ENCODE peak calls at places on chromosomes 2 and 18, in six cellular contexts. R is SK-N-SH, J is HCT116, I is HepG2, E is K562, U is GM12878. N is an unnamed sample.
A peak's percentile ranks its signal among the peaks of the same experiment; 100 is the strongest.

GRCh38 chr18:7034924-7035323 is 82.7 kb downstream of the LAMA1 start:
- DNase-seq in R (no peak), J (no peak), I (no peak), E (no peak), U (no peak), N (no peak)

GRCh38 chr2:75099521-75099922 is 99.8 kb downstream of the TACR1 start:
- DNase-seq in E (no peak), R (no peak), I (no peak), U (no peak), J (no peak), N (no peak)

GRCh38 chr2:98479959-98480524 is 35.4 kb downstream of the INPP4A start:
- DNase-seq in R (peak; percentile 83), J (no peak), U (no peak), E (no peak), I (no peak), N (peak; percentile 31)

GRCh38 chr2:239130786-239131325 is 270.0 kb downstream of the HDAC4 start:
- DNase-seq in J (no peak), E (no peak), R (no peak), I (no peak), U (no peak), N (no peak)

GRCh38 chr2:65662654-65663432 is 230.4 kb upstream of the SPRED2 start:
- DNase-seq in I (no peak), R (no peak), U (no peak), J (no peak), E (no peak), N (no peak)

GRCh38 chr2:99356853-99357252 is 19.7 kb downstream of the EIF5B start:
- DNase-seq in I (no peak), J (no peak), E (no peak), R (no peak), U (no peak), N (no peak)

GRCh38 chr18:41906528-41907256 is 48.3 kb upstream of the PIK3C3 start:
- DNase-seq in R (peak; percentile 51), J (peak; percentile 15), U (peak; percentile 33), I (peak; percentile 13), E (peak; percentile 51), N (no peak)

GRCh38 chr18:34595673-34596072 is 114.4 kb upstream of the DTNA start:
- DNase-seq in U (no peak), E (no peak), J (peak; percentile 28), R (no peak), I (peak; percentile 20), N (no peak)

GRCh38 chr18:45997689-45998088 is 30.6 kb upstream of the EPG5 start:
- DNase-seq in R (no peak), U (no peak), J (no peak), E (no peak), I (no peak), N (no peak)

GRCh38 chr18:8339958-8340357 is 269.3 kb upstream of the RAB12 start:
- DNase-seq in E (no peak), U (no peak), I (no peak), R (no peak), J (no peak), N (no peak)

GRCh38 chr2:5868891-5869400 is 176.8 kb downstream of the SOX11 start:
- DNase-seq in J (no peak), R (no peak), I (no peak), U (no peak), E (no peak), N (no peak)

GRCh38 chr2:6186332-6187100 is 494.3 kb downstream of the SOX11 start:
- DNase-seq in J (no peak), R (no peak), U (no peak), E (no peak), I (peak; percentile 59), N (no peak)

GRCh38 chr18:43238429-43238828 is 38.9 kb downstream of the SYT4 start:
- DNase-seq in J (no peak), U (no peak), E (no peak), R (no peak), I (no peak), N (no peak)

GRCh38 chr18:13568443-13569392 is 157.6 kb downstream of the FAM210A start:
- DNase-seq in R (no peak), I (peak; percentile 17), J (no peak), E (no peak), U (peak; percentile 74), N (no peak)

GRCh38 chr2:201420442-201421113 is 30.7 kb downstream of the TRAK2 start:
- DNase-seq in E (no peak), I (no peak), R (no peak), U (no peak), J (no peak), N (no peak)

GRCh38 chr2:20469595-20469994 is 22.7 kb downstream of the RHOB start:
- DNase-seq in R (no peak), E (no peak), I (no peak), U (no peak), J (no peak), N (no peak)

GRCh38 chr2:173192071-173192470 is 116.4 kb downstream of the MAP3K20 start:
- DNase-seq in U (no peak), J (no peak), R (no peak), E (no peak), I (no peak), N (no peak)

GRCh38 chr2:156800065-156800556 is 363.9 kb downstream of the GPD2 start:
- DNase-seq in R (no peak), U (no peak), J (no peak), E (no peak), I (no peak), N (no peak)
- TF ChIP-seq JUND in R (no peak), U (no peak), J (no peak), E (no peak), I (no peak), N (no peak)

GRCh38 chr2:154447727-154448418 is 250.6 kb upstream of the KCNJ3 start:
- DNase-seq in R (no peak), J (no peak), E (no peak), U (no peak), I (peak; percentile 78), N (no peak)
- TF ChIP-seq JUND in R (no peak), J (no peak), E (no peak), U (no peak), I (no peak), N (no peak)

DNA sequence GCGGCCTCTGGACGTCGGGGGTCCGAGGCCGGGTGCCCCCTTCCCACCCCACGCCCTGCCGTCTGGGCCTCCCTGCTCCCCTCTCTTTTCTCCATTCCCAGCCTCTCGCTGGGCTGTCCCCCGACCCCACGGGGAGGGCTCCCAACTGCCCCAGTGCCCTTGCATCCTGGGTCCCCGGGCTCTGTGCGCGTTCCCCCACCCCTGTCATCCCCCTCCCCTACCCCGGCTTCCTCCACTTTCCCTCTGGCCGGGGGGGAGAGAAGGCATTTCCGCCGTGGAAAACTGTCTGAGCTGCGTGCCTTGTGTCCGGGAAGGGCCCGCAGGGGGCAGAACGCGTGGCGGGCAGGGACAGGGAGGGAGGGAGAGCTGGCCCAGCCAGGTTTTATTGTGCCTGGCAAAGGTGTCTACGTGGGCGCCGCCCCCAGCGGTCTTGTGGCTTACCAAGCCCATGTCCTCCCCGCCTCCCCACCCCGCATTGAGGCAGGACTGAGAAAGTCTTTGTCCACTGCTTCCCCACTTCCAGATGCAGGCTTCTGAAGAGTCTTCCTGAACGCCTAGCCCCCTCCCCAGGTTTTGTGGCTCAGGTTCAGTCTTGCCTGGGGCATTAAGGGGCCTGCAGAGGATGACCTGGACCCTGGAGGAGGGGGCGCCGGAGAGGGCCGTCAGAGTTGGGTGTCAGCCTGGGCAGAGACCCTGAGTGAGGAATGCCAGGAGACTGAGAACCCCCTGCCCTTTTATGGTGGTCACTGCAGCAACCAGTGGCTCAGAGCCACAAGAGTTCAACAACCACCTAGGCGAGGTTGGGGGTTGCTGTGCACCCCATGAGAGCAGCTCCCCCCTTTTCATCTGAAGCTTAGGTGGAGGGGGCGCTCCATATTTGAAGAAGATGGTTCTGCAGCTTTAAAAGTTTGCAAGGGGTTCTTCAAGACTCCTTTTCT is 1.3 kb downstream of the ITM2C start:
- DNase-seq in I (no peak), J (no peak), E (no peak), U (no peak), R (peak; percentile 81), N (peak; percentile 26)
- TF ChIP-seq JUND in I (no peak), J (no peak), E (no peak), U (no peak), R (no peak), N (no peak)

GRCh38 chr2:158395166-158395565 is 61.4 kb downstream of the CCDC148 start:
- DNase-seq in I (no peak), J (no peak), E (no peak), R (no peak), U (no peak), N (peak; percentile 11)
- TF ChIP-seq JUND in I (no peak), J (no peak), E (no peak), R (no peak), U (no peak), N (no peak)

DNA sequence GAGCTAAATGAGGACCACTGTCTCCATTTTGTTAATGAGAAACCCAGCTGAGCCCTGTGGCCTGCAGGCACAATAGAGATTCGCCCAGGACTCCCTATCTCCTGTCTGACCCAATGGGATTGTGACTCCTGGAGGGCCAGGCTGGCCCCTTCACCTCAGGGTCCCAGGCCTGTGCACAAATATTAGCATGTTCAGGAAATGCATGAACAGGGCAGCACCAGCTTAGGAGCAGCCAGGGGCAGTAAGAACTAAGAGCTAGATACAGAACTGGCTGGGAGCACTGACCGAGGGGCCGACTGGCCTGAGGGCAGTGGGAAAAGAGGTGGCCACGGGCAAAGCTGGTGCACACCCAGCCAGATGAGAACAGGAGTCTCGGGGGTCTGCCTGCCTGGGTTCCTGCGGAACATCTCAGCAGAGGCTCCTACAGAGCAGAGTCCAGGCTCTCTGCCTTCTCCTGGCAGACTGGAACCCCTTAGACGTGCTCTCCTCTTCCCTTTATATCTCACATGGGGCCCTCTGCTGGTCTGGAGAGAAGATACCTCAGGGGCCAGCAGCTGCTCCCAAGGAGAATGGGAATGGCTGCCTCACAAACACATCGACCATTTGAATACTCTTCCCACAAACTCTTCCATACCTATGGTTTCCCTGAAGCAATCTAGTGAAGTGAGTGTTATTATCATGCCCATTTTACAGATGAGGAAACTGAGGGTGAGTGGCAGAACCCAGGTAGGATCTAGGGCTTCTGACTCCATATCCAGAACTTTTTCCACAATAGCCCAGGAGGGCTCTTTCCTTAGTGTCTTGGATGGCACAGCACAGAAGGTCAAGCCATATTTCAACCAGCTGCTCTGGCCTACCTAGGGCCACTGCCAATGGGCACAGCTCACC is 77.6 kb upstream of the OTOF start:
- DNase-seq in J (no peak), E (peak; percentile 38), U (no peak), I (peak; percentile 25), R (no peak), N (peak; percentile 39)
- TF ChIP-seq JUND in J (no peak), E (no peak), U (no peak), I (no peak), R (no peak), N (no peak)

DNA sequence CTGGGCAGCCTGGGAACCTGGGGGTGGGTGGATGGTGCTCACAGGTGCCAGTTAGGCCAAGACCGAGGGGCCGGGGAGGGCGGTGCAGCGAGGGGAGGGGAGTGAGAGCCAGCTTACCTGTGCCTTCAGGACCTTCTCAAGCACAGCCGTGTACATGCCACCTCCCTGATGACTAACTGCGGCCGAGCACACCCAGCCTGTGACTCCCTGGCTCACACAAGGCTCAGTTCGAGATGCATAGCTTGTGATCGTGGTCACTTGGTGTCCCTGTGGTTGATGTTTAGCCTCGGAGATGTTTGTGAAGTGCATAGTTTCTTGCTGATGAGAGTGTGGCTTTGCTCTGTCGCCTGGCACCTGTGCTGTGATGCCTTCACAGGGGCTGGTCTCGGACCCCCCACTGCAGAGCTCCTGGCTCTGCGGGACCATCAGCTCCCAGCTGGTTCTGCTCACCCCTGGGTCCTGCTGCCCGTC is 84.5 kb upstream of the ODC1 start:
- DNase-seq in E (no peak), U (no peak), I (no peak), R (no peak), J (no peak), N (no peak)
- TF ChIP-seq JUND in E (no peak), U (no peak), I (no peak), R (no peak), J (no peak), N (no peak)

GRCh38 chr2:179068991-179069643 is 19.2 kb upstream of the CCDC141 start:
- DNase-seq in I (peak; percentile 31), R (no peak), J (no peak), U (no peak), E (no peak), N (no peak)
- TF ChIP-seq JUND in I (no peak), R (no peak), J (no peak), U (no peak), E (no peak), N (no peak)

N was measured in T47D.